ENCODE peak calls at places on chromosomes 6 and 20, in nine cellular contexts. W is cortex of kidney; K is CD8-positive, alpha-beta T cell; Z is activated T-helper 1 cell treated with anti-CD3 and anti-CD28 coated beads, Interleukin-12 subunit alpha, Interleukin-12 subunit beta, Interleukin-2, Interleukin-4 antibody, amounts not matched to agents 30 ng/mL and 10 ng/mL and 1 ng/mL, durations not matched to agents 14 hours and 24 hours and 36 hours; F is fibroblast of lung; O is Calu3; Y is osteocyte; X is GM13977; D is astrocyte of the spinal cord. T is an unnamed sample.

GRCh38 chr6:17202526-17202925 is 78.6 kb upstream of the RBM24 start:
- DNase-seq in W (no peak), K (no peak), Z (no peak), F (peak), O (no peak), Y (no peak), X (no peak), D (no peak), T (no peak)

GRCh38 chr6:144351741-144352140 is 66.6 kb downstream of the UTRN start:
- DNase-seq in W (no peak), K (no peak), Z (no peak), F (no peak), O (no peak), Y (no peak), X (no peak), D (peak), T (no peak)

GRCh38 chr6:7085911-7086310 is 21.9 kb upstream of the RREB1 start:
- DNase-seq in W (no peak), K (peak), Z (no peak), F (peak), O (no peak), Y (no peak), X (no peak), D (no peak), T (peak)

GRCh38 chr20:32203556-32204484 is 3.7 kb downstream of the PLAGL2 start:
- DNase-seq in W (no peak), K (no peak), Z (no peak), F (no peak), O (no peak), Y (no peak), X (peak), D (peak), T (no peak)

GRCh38 chr20:54209216-54209813 is 1.4 kb downstream of the PFDN4 start:
- DNase-seq in W (no peak), K (no peak), Z (no peak), F (no peak), O (no peak), Y (no peak), X (no peak), D (no peak), T (no peak)

GRCh38 chr20:699811-700338 is 24.3 kb upstream of the SCRT2 start:
- DNase-seq in W (no peak), K (no peak), Z (no peak), F (no peak), O (no peak), Y (no peak), X (no peak), D (no peak), T (no peak)

GRCh38 chr20:39960522-39961420 is 728.3 kb downstream of the MAFB start:
- DNase-seq in W (no peak), K (no peak), Z (no peak), F (no peak), O (no peak), Y (no peak), X (no peak), D (no peak), T (no peak)

GRCh38 chr20:59016795-59017492 is 2.3 kb upstream of the TUBB1 start:
- DNase-seq in W (no peak), K (no peak), Z (no peak), F (no peak), O (no peak), Y (peak), X (no peak), D (no peak), T (no peak)

GRCh38 chr6:135267085-135267484 is 86.0 kb downstream of the MYB start:
- DNase-seq in W (no peak), K (no peak), Z (no peak), F (no peak), O (peak), Y (no peak), X (no peak), D (no peak), T (no peak)

GRCh38 chr6:99746261-99746895 is 139.7 kb downstream of the PRDM13 start:
- DNase-seq in W (no peak), K (peak), Z (peak), F (peak), O (peak), Y (no peak), X (peak), D (peak), T (peak)

GRCh38 chr20:45419188-45420091 is 3.5 kb downstream of the PIGT start:
- DNase-seq in W (no peak), K (no peak), Z (no peak), F (peak), O (peak), Y (peak), X (peak), D (peak), T (peak)

GRCh38 chr6:169099411-169100202 is 154.0 kb downstream of the THBS2 start:
- DNase-seq in W (no peak), K (no peak), Z (no peak), F (peak), O (no peak), Y (no peak), X (no peak), D (peak), T (peak)

GRCh38 chr20:24102290-24102689 is 113.7 kb upstream of the GGTLC1 start:
- DNase-seq in W (no peak), K (peak), Z (peak), F (no peak), O (peak), Y (no peak), X (no peak), D (no peak), T (no peak)

GRCh38 chr20:5535211-5535756 is 214.9 kb upstream of the SHLD1 start:
- DNase-seq in W (no peak), K (no peak), Z (no peak), F (peak), O (no peak), Y (no peak), X (no peak), D (peak), T (peak)

GRCh38 chr6:17472653-17473183 is 79.3 kb downstream of the CAP2 start:
- DNase-seq in W (no peak), K (no peak), Z (no peak), F (no peak), O (no peak), Y (peak), X (no peak), D (no peak), T (no peak)

GRCh38 chr6:28565823-28566526 is 40.3 kb downstream of the GPX5 start:
- DNase-seq in W (no peak), K (no peak), Z (no peak), F (no peak), O (peak), Y (no peak), X (no peak), D (no peak), T (no peak)

GRCh38 chr20:33789109-33789857 is 21.9 kb upstream of the CHMP4B start:
- DNase-seq in W (no peak), K (no peak), Z (no peak), F (peak), O (peak), Y (no peak), X (no peak), D (peak), T (peak)

GRCh38 chr6:37709932-37710565 is 12.4 kb upstream of the MDGA1 start:
- DNase-seq in W (no peak), K (no peak), Z (no peak), F (no peak), O (no peak), Y (no peak), X (no peak), D (no peak), T (no peak)

GRCh38 chr20:8658103-8658502 is 410.8 kb upstream of the PLCB4 start:
- DNase-seq in W (no peak), K (no peak), Z (no peak), F (no peak), O (no peak), Y (no peak), X (no peak), D (no peak), T (no peak)

GRCh38 chr20:4444404-4444803 is 277.3 kb upstream of the PRND start:
- DNase-seq in W (no peak), K (no peak), Z (no peak), F (no peak), O (no peak), Y (no peak), X (no peak), D (peak), T (no peak)

GRCh38 chr6:33861722-33862121 is 57.9 kb upstream of the MLN start:
- DNase-seq in W (no peak), K (no peak), Z (no peak), F (no peak), O (no peak), Y (no peak), X (no peak), D (no peak), T (no peak)

GRCh38 chr6:75812560-75812959 is 63.5 kb downstream of the MYO6 start:
- DNase-seq in W (no peak), K (no peak), Z (no peak), F (no peak), O (no peak), Y (no peak), X (no peak), D (no peak), T (no peak)

GRCh38 chr6:133326584-133326983 is 85.4 kb downstream of the EYA4 start:
- DNase-seq in W (no peak), K (no peak), Z (no peak), F (no peak), O (no peak), Y (no peak), X (no peak), D (no peak), T (no peak)

GRCh38 chr6:122082370-122082769 is 317.1 kb upstream of the HSF2 start:
- DNase-seq in W (no peak), K (no peak), Z (no peak), F (no peak), O (no peak), Y (no peak), X (no peak), D (no peak), T (no peak)

GRCh38 chr20:44017211-44017610 is 102.6 kb downstream of the TOX2 start:
- DNase-seq in W (no peak), K (no peak), Z (no peak), F (no peak), O (no peak), Y (no peak), X (no peak), D (no peak), T (no peak)

GRCh38 chr6:111880181-111880944 is 7.1 kb upstream of the FYN start:
- DNase-seq in W (no peak), K (no peak), Z (no peak), F (no peak), O (no peak), Y (no peak), X (no peak), D (peak), T (peak)

GRCh38 chr20:2911200-2911599 is 37.9 kb downstream of the PTPRA start:
- DNase-seq in W (no peak), K (no peak), Z (no peak), F (no peak), O (no peak), Y (no peak), X (no peak), D (no peak), T (no peak)

GRCh38 chr20:15604406-15604805 is 968.8 kb downstream of the KIF16B start:
- DNase-seq in W (no peak), K (no peak), Z (no peak), F (no peak), O (no peak), Y (no peak), X (no peak), D (no peak), T (no peak)

GRCh38 chr20:18632196-18632789 is 44.4 kb downstream of the DTD1 start:
- DNase-seq in W (no peak), K (peak), Z (peak), F (peak), O (peak), Y (peak), X (peak), D (peak), T (peak)

GRCh38 chr6:116073765-116074450 is 13.2 kb upstream of the FRK start:
- DNase-seq in W (no peak), K (no peak), Z (no peak), F (peak), O (no peak), Y (no peak), X (no peak), D (peak), T (no peak)

GRCh38 chr6:89313006-89313405 is 2.1 kb downstream of the GABRR2 start:
- DNase-seq in W (no peak), K (no peak), Z (no peak), F (peak), O (no peak), Y (no peak), X (no peak), D (peak), T (peak)

GRCh38 chr20:50413088-50413500 is 97.1 kb upstream of the PTPN1 start:
- DNase-seq in W (no peak), K (no peak), Z (no peak), F (peak), O (no peak), Y (no peak), X (no peak), D (no peak), T (no peak)

GRCh38 chr6:170224694-170225660 is 65.9 kb downstream of the DLL1 start:
- DNase-seq in W (no peak), K (no peak), Z (no peak), F (no peak), O (peak), Y (no peak), X (no peak), D (peak), T (no peak)

GRCh38 chr20:13286600-13286999 is 65.5 kb downstream of the ISM1 start:
- DNase-seq in W (no peak), K (no peak), Z (no peak), F (no peak), O (no peak), Y (no peak), X (no peak), D (no peak), T (no peak)

GRCh38 chr6:84804720-84805119 is 40.3 kb upstream of the TBX18 start:
- DNase-seq in W (no peak), K (no peak), Z (no peak), F (peak), O (no peak), Y (no peak), X (no peak), D (peak), T (peak)

GRCh38 chr6:10511477-10511876 is 9.7 kb upstream of the GCNT2 start:
- DNase-seq in W (no peak), K (no peak), Z (no peak), F (no peak), O (no peak), Y (no peak), X (no peak), D (no peak), T (peak)

GRCh38 chr6:126625019-126625418 is 285.1 kb downstream of the CENPW start:
- DNase-seq in W (no peak), K (no peak), Z (no peak), F (peak), O (no peak), Y (no peak), X (no peak), D (peak), T (peak)